ENCODE peak calls at places on chromosomes 6 and 20, in four cellular contexts. One of them, this sample, is unnamed.

GRCh38 chr6:129577691-129578090 is 132.3 kb downstream of the ARHGAP18 start:
- DNase-seq in fibroblast of lung: no peak
- DNase-seq in body of pancreas: no peak
- DNase-seq in uterus: no peak
- DNase-seq in this sample: no peak

GRCh38 chr6:43143235-43144124 is 27.6 kb upstream of the SRF start:
- DNase-seq in fibroblast of lung: peak
- DNase-seq in body of pancreas: peak
- DNase-seq in uterus: peak
- DNase-seq in this sample: no peak

GRCh38 chr6:132445201-132445951 is 44.1 kb upstream of the MOXD1 start:
- DNase-seq in fibroblast of lung: peak
- DNase-seq in body of pancreas: no peak
- DNase-seq in uterus: no peak
- DNase-seq in this sample: no peak

GRCh38 chr6:107822154-107823046 is 1.7 kb downstream of the SCML4 start:
- DNase-seq in fibroblast of lung: no peak
- DNase-seq in body of pancreas: peak
- DNase-seq in uterus: no peak
- DNase-seq in this sample: no peak

GRCh38 chr6:154893927-154894326 is 101.2 kb upstream of the TIAM2 start:
- DNase-seq in fibroblast of lung: no peak
- DNase-seq in body of pancreas: no peak
- DNase-seq in uterus: no peak
- DNase-seq in this sample: no peak

GRCh38 chr6:119312875-119313338 is 36.7 kb downstream of the MAN1A1 start:
- DNase-seq in fibroblast of lung: no peak
- DNase-seq in body of pancreas: no peak
- DNase-seq in uterus: no peak
- DNase-seq in this sample: no peak

GRCh38 chr6:83884523-83884922 is 25.0 kb downstream of the CYB5R4 start:
- DNase-seq in fibroblast of lung: peak
- DNase-seq in body of pancreas: no peak
- DNase-seq in uterus: no peak
- DNase-seq in this sample: no peak

GRCh38 chr6:26578741-26579140 is 18.0 kb upstream of the ABT1 start:
- DNase-seq in fibroblast of lung: no peak
- DNase-seq in body of pancreas: no peak
- DNase-seq in uterus: no peak
- DNase-seq in this sample: no peak

GRCh38 chr20:24784607-24785006 is 164.5 kb upstream of the CST7 start:
- DNase-seq in fibroblast of lung: no peak
- DNase-seq in body of pancreas: no peak
- DNase-seq in uterus: no peak
- DNase-seq in this sample: no peak

GRCh38 chr6:24313477-24314141 is 44.2 kb downstream of the DCDC2 start:
- DNase-seq in fibroblast of lung: no peak
- DNase-seq in body of pancreas: peak
- DNase-seq in uterus: no peak
- DNase-seq in this sample: no peak

GRCh38 chr6:157668034-157668401 is 155.0 kb upstream of the SNX9 start:
- DNase-seq in fibroblast of lung: no peak
- DNase-seq in body of pancreas: no peak
- DNase-seq in uterus: no peak
- DNase-seq in this sample: no peak

GRCh38 chr6:152981989-152982767 is 663 bp downstream of the FBXO5 start:
- DNase-seq in fibroblast of lung: no peak
- DNase-seq in body of pancreas: no peak
- DNase-seq in uterus: peak
- DNase-seq in this sample: no peak

GRCh38 chr6:107683183-107683582 is 140.9 kb downstream of the SCML4 start:
- DNase-seq in fibroblast of lung: no peak
- DNase-seq in body of pancreas: no peak
- DNase-seq in uterus: no peak
- DNase-seq in this sample: no peak

GRCh38 chr20:25580711-25581110 is 4.6 kb downstream of the NINL start:
- DNase-seq in fibroblast of lung: no peak
- DNase-seq in body of pancreas: peak
- DNase-seq in uterus: no peak
- DNase-seq in this sample: no peak

GRCh38 chr20:51195419-51195901 is 172.6 kb upstream of the KCNG1 start:
- DNase-seq in fibroblast of lung: peak
- DNase-seq in body of pancreas: no peak
- DNase-seq in uterus: no peak
- DNase-seq in this sample: no peak

GRCh38 chr6:87944541-87944954 is 103.1 kb upstream of the SPACA1 start:
- DNase-seq in fibroblast of lung: peak
- DNase-seq in body of pancreas: peak
- DNase-seq in uterus: peak
- DNase-seq in this sample: no peak

GRCh38 chr20:9110916-9111432 is 42.1 kb downstream of the PLCB4 start:
- DNase-seq in fibroblast of lung: no peak
- DNase-seq in body of pancreas: no peak
- DNase-seq in uterus: no peak
- DNase-seq in this sample: no peak

GRCh38 chr6:144378437-144378836 is 93.3 kb downstream of the UTRN start:
- DNase-seq in fibroblast of lung: peak
- DNase-seq in body of pancreas: no peak
- DNase-seq in uterus: no peak
- DNase-seq in this sample: no peak

GRCh38 chr6:90284745-90285481 is 11.7 kb downstream of the BACH2 start:
- DNase-seq in fibroblast of lung: peak
- DNase-seq in body of pancreas: no peak
- DNase-seq in uterus: no peak
- DNase-seq in this sample: no peak
- H3K4me3 ChIP-seq in fibroblast of lung: peak
- H3K4me3 ChIP-seq in body of pancreas: no peak
- H3K4me3 ChIP-seq in uterus: peak
- H3K4me3 ChIP-seq in this sample: no peak

GRCh38 chr20:4896971-4897497 is 104.3 kb downstream of the SLC23A2 start:
- DNase-seq in fibroblast of lung: no peak
- DNase-seq in body of pancreas: no peak
- DNase-seq in uterus: no peak
- DNase-seq in this sample: no peak
- TF ChIP-seq CTCF in fibroblast of lung: no peak
- TF ChIP-seq CTCF in body of pancreas: no peak
- TF ChIP-seq CTCF in uterus: no peak
- TF ChIP-seq CTCF in this sample: no peak

GRCh38 chr20:49281913-49282467 is 4.1 kb upstream of the ZNFX1 start:
- DNase-seq in fibroblast of lung: no peak
- DNase-seq in body of pancreas: no peak
- DNase-seq in uterus: no peak
- DNase-seq in this sample: no peak

GRCh38 chr20:49283176-49283702 is 5.4 kb upstream of the ZNFX1 start:
- DNase-seq in fibroblast of lung: no peak
- DNase-seq in body of pancreas: no peak
- DNase-seq in uterus: no peak
- DNase-seq in this sample: no peak

GRCh38 chr20:49281059-49281912 is 3.4 kb upstream of the ZNFX1 start:
- DNase-seq in fibroblast of lung: peak
- DNase-seq in body of pancreas: no peak
- DNase-seq in uterus: no peak
- DNase-seq in this sample: peak

GRCh38 chr20:49283703-49284625 is 6.1 kb upstream of the ZNFX1 start:
- DNase-seq in fibroblast of lung: no peak
- DNase-seq in body of pancreas: no peak
- DNase-seq in uterus: no peak
- DNase-seq in this sample: no peak

DNA sequence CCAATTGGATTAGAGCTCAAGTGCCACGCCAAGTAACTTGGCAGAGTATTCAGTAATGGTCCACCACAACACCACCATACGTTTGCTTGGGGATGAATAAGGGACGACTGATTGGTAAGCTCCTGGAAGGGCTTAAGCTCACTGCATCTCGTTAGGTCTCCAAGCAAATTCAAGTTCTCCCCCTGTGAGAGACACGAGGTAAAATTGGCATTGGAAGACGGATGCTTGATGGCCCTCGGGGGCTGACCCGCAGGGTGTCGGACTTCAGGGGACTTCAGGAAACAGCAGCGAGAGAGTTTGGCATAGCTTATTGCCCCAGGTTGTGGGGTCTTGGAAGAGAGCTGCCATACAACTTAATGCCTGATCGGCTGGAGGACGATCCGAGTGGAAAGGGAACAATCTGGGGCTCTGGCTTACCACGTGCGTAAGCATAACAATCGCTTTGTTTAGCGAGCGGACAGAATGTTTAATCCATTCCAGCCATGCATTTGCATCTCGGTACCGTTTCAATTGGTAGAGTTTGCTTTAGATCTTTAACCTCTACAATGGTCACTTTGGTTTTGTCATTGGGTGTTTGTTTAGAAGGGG is 4.8 kb upstream of the ZNFX1 start:
- DNase-seq in fibroblast of lung: no peak
- DNase-seq in body of pancreas: no peak
- DNase-seq in uterus: no peak
- DNase-seq in this sample: no peak
- H3K4me3 ChIP-seq in fibroblast of lung: peak
- H3K4me3 ChIP-seq in body of pancreas: no peak
- H3K4me3 ChIP-seq in uterus: no peak
- H3K4me3 ChIP-seq in this sample: peak

GRCh38 chr6:20116792-20117191 is 95.5 kb downstream of the MBOAT1 start:
- DNase-seq in fibroblast of lung: no peak
- DNase-seq in body of pancreas: no peak
- DNase-seq in uterus: no peak
- DNase-seq in this sample: no peak

GRCh38 chr6:20119446-20119845 is 92.8 kb downstream of the MBOAT1 start:
- DNase-seq in fibroblast of lung: no peak
- DNase-seq in body of pancreas: no peak
- DNase-seq in uterus: no peak
- DNase-seq in this sample: no peak

GRCh38 chr6:20115269-20116005 is 96.8 kb downstream of the MBOAT1 start:
- DNase-seq in fibroblast of lung: no peak
- DNase-seq in body of pancreas: no peak
- DNase-seq in uterus: no peak
- DNase-seq in this sample: no peak

GRCh38 chr6:20118877-20119276 is 93.4 kb downstream of the MBOAT1 start:
- DNase-seq in fibroblast of lung: no peak
- DNase-seq in body of pancreas: no peak
- DNase-seq in uterus: no peak
- DNase-seq in this sample: no peak

GRCh38 chr6:20117474-20117873 is 94.8 kb downstream of the MBOAT1 start:
- DNase-seq in fibroblast of lung: no peak
- DNase-seq in body of pancreas: no peak
- DNase-seq in uterus: no peak
- DNase-seq in this sample: no peak
- TF ChIP-seq CTCF in fibroblast of lung: no peak
- TF ChIP-seq CTCF in body of pancreas: no peak
- TF ChIP-seq CTCF in uterus: no peak
- TF ChIP-seq CTCF in this sample: no peak

GRCh38 chr20:38316341-38316740 is 12.4 kb downstream of the BPI start:
- DNase-seq in fibroblast of lung: no peak
- DNase-seq in body of pancreas: no peak
- DNase-seq in uterus: no peak
- DNase-seq in this sample: no peak

GRCh38 chr20:38317422-38317821 is 13.5 kb downstream of the BPI start:
- DNase-seq in fibroblast of lung: no peak
- DNase-seq in body of pancreas: no peak
- DNase-seq in uterus: no peak
- DNase-seq in this sample: no peak

GRCh38 chr20:38311100-38311499 is 7.1 kb downstream of the BPI start:
- DNase-seq in fibroblast of lung: no peak
- DNase-seq in body of pancreas: no peak
- DNase-seq in uterus: no peak
- DNase-seq in this sample: no peak

GRCh38 chr20:38315290-38315966 is 11.5 kb downstream of the BPI start:
- DNase-seq in fibroblast of lung: peak
- DNase-seq in body of pancreas: no peak
- DNase-seq in uterus: peak
- DNase-seq in this sample: no peak

DNA sequence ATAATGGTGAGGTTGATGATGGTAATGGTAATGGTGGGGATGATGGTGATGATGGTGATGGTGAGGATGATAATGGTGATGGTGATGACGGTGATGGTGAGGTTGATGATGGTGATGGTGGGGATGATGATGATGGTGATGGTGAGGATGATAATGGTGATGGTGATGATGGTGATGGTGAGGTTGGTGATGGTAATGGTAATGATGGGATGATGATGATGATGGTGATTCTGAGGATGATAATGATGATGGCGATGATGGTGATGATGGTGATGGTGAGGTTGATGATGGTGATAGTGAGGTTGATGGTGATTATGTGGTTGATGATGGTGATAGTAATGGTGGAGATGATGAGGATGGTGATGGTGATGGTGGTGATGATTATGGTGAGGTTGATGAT is 9.7 kb downstream of the BPI start:
- DNase-seq in fibroblast of lung: no peak
- DNase-seq in body of pancreas: no peak
- DNase-seq in uterus: no peak
- DNase-seq in this sample: no peak
- H3K4me3 ChIP-seq in fibroblast of lung: no peak
- H3K4me3 ChIP-seq in body of pancreas: no peak
- H3K4me3 ChIP-seq in uterus: no peak
- H3K4me3 ChIP-seq in this sample: no peak

GRCh38 chr20:40606660-40607059 is 82.4 kb downstream of the MAFB start:
- DNase-seq in fibroblast of lung: no peak
- DNase-seq in body of pancreas: no peak
- DNase-seq in uterus: no peak
- DNase-seq in this sample: no peak
- TF ChIP-seq CTCF in fibroblast of lung: peak
- TF ChIP-seq CTCF in body of pancreas: no peak
- TF ChIP-seq CTCF in uterus: no peak
- TF ChIP-seq CTCF in this sample: no peak

This sample was measured in LNCaP clone FGC.